ENCODE peak calls at places on chromosome 4, in nine cellular contexts. H is neural crest cell; A is heart left ventricle; D is bronchial epithelial cell; G is stimulated activated CD4-positive, alpha-beta T cell treated with anti-CD3 and anti-CD28 coated beads, Interleukin-15, amount 100 ng/mL, for 1 hour; U is posterior vena cava; T is activated T-cell treated with anti-CD3 and anti-CD28 coated beads for 24 hours; L is substantia nigra; N is ovary. P is an unnamed sample.

GRCh38 chr4:15963001-15963451 is at the start of gene FGFBP2:
- DNase-seq in U (no peak), A (peak), G (peak), N (no peak), D (peak), T (peak), L (no peak), H (peak), P (peak)

GRCh38 chr4:173418636-173419035 is 19.7 kb upstream of the SCRG1 start:
- DNase-seq in H (no peak), D (peak), A (no peak), U (no peak), T (no peak), G (no peak), L (no peak), N (no peak), P (no peak)

GRCh38 chr4:39514888-39515401 is 12.3 kb downstream of the UGDH start:
- DNase-seq in T (no peak), D (peak), U (no peak), N (peak), L (no peak), H (no peak), A (no peak), G (no peak), P (no peak)

GRCh38 chr4:73001885-73002284 is 67.6 kb downstream of the COX18 start:
- DNase-seq in N (no peak), A (no peak), H (no peak), G (no peak), L (no peak), T (no peak), U (no peak), D (no peak), P (no peak)

GRCh38 chr4:12889054-12889453 is 595.1 kb downstream of the RAB28 start:
- DNase-seq in L (no peak), T (no peak), N (no peak), G (no peak), A (peak), U (no peak), D (peak), H (no peak), P (peak)

GRCh38 chr4:41160010-41160789 is 54.1 kb downstream of the APBB2 start:
- DNase-seq in D (peak), U (no peak), A (no peak), T (no peak), G (no peak), H (no peak), L (no peak), N (no peak), P (peak)

GRCh38 chr4:150232029-150232428 is 153.8 kb downstream of the DCLK2 start:
- DNase-seq in A (no peak), T (no peak), N (no peak), L (no peak), D (no peak), G (no peak), H (no peak), U (no peak), P (no peak)

GRCh38 chr4:186307497-186307896 is 41.5 kb downstream of the F11 start:
- DNase-seq in G (no peak), T (no peak), N (no peak), U (no peak), D (no peak), H (no peak), L (no peak), A (no peak), P (peak)

GRCh38 chr4:2079006-2079405 is 19.9 kb downstream of the NAT8L start:
- DNase-seq in G (no peak), H (no peak), N (no peak), U (peak), L (no peak), T (no peak), A (no peak), D (no peak), P (no peak)

P was measured in astrocyte.